ENCODE peak calls at places on chromosomes 16 and 17, in five cellular contexts. B is AG04450, D is fibroblast of lung, A is tibial artery, N is upper lobe of right lung. E is an unnamed sample.

GRCh38 chr17:59666235-59666634 is 41.0 kb downstream of the PTRH2 start:
- DNase-seq in D (peak; percentile 36), N (no peak), A (no peak), B (no peak), E (no peak)

GRCh38 chr17:76593338-76593737 is 7.7 kb upstream of the ST6GALNAC2 start:
- DNase-seq in B (no peak), A (no peak), N (no peak), D (no peak), E (no peak)

GRCh38 chr16:3508736-3509135 is 7.9 kb downstream of the CLUAP1 start:
- DNase-seq in N (no peak), D (no peak), B (no peak), A (peak; percentile 25), E (no peak)

GRCh38 chr17:58200024-58200633 is 7.6 kb downstream of the EPX start:
- DNase-seq in N (peak; percentile 78), A (no peak), D (peak; percentile 20), B (no peak), E (peak; percentile 44)

GRCh38 chr16:14505846-14506245 is 124.2 kb downstream of the PARN start:
- DNase-seq in B (no peak), A (no peak), D (peak; percentile 84), N (no peak), E (no peak)

GRCh38 chr17:63433746-63434591 is 12.1 kb downstream of the CYB561 start:
- DNase-seq in D (peak; percentile 95), A (peak; percentile 90), B (peak; percentile 82), N (no peak), E (no peak)

GRCh38 chr17:71085238-71086033 is 916.1 kb downstream of the KCNJ2 start:
- DNase-seq in N (no peak), B (no peak), A (no peak), D (no peak), E (no peak)

GRCh38 chr17:63984651-63985386 is 12.1 kb upstream of the SCN4A start:
- DNase-seq in N (no peak), D (peak; percentile 91), A (no peak), B (peak; percentile 81), E (peak; percentile 31)

GRCh38 chr16:4005281-4005680 is 111.0 kb downstream of the ADCY9 start:
- DNase-seq in D (no peak), B (no peak), N (no peak), A (no peak), E (no peak)

GRCh38 chr17:50691550-50692447 is 15.9 kb downstream of the ANKRD40 start:
- DNase-seq in B (no peak), N (peak; percentile 27), D (peak; percentile 50), A (no peak), E (no peak)

GRCh38 chr16:4936991-4937781 is at the start of gene PPL:
- DNase-seq in D (no peak), N (peak; percentile 96), B (no peak), A (peak; percentile 82), E (no peak)

GRCh38 chr17:7191571-7192270 is 12.6 kb upstream of the ASGR1 start:
- DNase-seq in B (no peak), N (no peak), A (no peak), D (peak; percentile 21), E (no peak)

GRCh38 chr17:39688475-39688835 is 598 bp upstream of the PGAP3 start:
- DNase-seq in D (no peak), A (no peak), N (no peak), B (no peak), E (no peak)

DNA sequence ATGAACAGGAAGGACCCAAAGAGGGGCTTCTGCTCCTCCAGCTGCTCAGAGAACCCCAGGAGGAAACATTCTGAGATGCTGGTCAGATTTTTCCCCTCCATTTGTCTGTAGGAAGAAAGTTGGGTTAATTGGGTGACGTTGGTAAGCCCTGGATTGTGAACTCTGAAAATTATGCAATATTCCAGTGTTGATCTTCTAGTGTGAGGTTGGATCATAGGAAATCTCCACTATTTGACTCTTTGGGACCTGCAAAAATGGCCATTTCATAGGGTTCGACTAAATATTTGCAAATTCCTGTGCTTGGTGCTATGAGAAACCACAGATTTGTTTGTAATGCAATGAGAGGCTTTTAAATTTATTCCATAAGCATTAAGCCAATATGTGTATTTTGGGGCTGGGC is at the start of gene OR1G1:
- DNase-seq in B (no peak), A (no peak), D (no peak), N (no peak), E (no peak)
- H3K9me3 ChIP-seq in B (no peaks in the 10 kb centered on the region), A (no peaks in the 10 kb centered on the region), D (no peaks in the 10 kb centered on the region), N (no peaks in the 10 kb centered on the region), E (peaks cover 4% of the 10 kb centered on the region)

GRCh38 chr16:86287641-86288201 is 222.6 kb upstream of the FOXF1 start:
- DNase-seq in N (no peak), A (no peak), B (no peak), D (no peak), E (no peak)

GRCh38 chr16:86288716-86289294 is 221.5 kb upstream of the FOXF1 start:
- DNase-seq in N (no peak), D (no peak), B (no peak), A (no peak), E (no peak)

GRCh38 chr16:86285938-86286921 is 224.1 kb upstream of the FOXF1 start:
- DNase-seq in D (peak; percentile 30), B (no peak), A (no peak), N (no peak), E (no peak)

GRCh38 chr16:86285421-86285820 is 224.9 kb upstream of the FOXF1 start:
- DNase-seq in A (no peak), D (no peak), B (no peak), N (no peak), E (no peak)

DNA sequence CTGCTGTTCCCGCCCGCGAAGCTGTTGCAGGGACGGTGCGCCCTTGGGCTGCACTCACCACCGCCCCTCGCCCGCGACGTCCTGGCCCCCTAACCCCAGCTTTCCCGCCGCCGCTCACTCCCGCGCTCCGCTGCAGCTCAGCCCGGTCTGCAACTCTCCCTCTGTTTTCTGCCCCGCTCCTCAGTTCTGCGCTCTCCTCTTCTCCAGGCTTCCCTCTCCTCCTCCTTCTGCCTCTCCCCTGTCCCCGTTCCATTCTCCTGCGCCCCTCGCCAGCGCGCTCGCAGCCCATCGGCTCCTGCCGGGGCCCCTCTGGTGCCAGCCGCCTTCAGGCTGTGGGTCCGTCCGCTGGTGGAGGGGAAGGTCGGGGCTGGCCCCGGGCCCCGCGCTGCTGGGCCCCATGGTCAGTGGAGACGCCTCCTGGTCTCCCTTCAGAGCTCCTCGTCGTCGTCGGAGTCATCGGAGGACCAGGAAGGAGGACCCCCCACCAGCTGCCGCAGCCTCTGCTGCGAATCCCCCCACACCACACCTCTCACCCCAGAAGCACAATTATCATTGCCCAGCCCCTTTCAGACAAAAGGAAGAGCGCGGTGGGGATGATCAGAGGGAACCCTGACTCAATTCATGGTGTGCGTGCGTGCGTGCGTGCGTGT is 223.2 kb upstream of the FOXF1 start:
- DNase-seq in A (no peak), D (no peak), N (no peak), B (no peak), E (no peak)
- H3K27me3 ChIP-seq in A (no peaks in the 10 kb centered on the region), D (peaks cover 27% of the 10 kb centered on the region), N (peaks cover 49% of the 10 kb centered on the region), B (peaks cover 7% of the 10 kb centered on the region), E (peaks cover 73% of the 10 kb centered on the region)

GRCh38 chr16:89561195-89562026 is 929 bp downstream of the RPL13 start:
- DNase-seq in N (no peak), B (no peak), A (no peak), D (no peak), E (no peak)
- TF ChIP-seq CTCF in N (no peak), B (no peak), A (no peak), D (no peak), E (no peak)

DNA sequence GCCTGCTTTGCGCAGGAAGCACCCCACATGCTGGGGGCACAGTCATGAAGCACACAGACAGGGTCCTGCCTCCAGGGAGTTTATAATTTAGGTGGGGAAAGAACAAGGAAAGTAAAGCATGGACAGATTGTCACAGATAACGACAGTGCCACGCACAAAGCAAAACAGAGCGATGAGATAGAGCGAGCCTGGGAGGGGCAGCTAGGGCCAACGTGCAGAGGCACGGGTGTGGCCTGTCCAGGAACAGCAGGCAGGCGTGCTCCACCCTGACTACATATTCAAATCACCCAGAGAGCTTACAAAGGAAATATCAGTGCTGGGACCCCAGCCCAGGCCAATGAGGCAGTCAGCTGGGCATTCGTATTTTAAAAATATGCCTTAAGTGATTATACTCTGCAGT is 16.8 kb downstream of the LGALS9 start:
- DNase-seq in B (no peak), D (no peak), A (no peak), N (no peak), E (no peak)
- H3K9me3 ChIP-seq in B (no peaks in the 10 kb centered on the region), D (no peaks in the 10 kb centered on the region), A (no peaks in the 10 kb centered on the region), N (no peaks in the 10 kb centered on the region), E (no peaks in the 10 kb centered on the region)

GRCh38 chr16:67752641-67753040 is 33.5 kb upstream of the GFOD2 start:
- DNase-seq in N (no peak), D (no peak), A (no peak), B (no peak), E (no peak)

GRCh38 chr16:67750466-67750865 is 31.4 kb upstream of the GFOD2 start:
- DNase-seq in B (no peak), D (no peak), N (no peak), A (no peak), E (no peak)

GRCh38 chr16:67748791-67749282 is 29.7 kb upstream of the GFOD2 start:
- DNase-seq in N (no peak), D (no peak), B (no peak), A (no peak), E (no peak)

GRCh38 chr16:67749436-67750078 is 30.4 kb upstream of the GFOD2 start:
- DNase-seq in A (no peak), B (no peak), N (no peak), D (no peak), E (no peak)
- H3K27me3 ChIP-seq in A (no peaks in the 10 kb centered on the region), B (no peaks in the 10 kb centered on the region), N (no peaks in the 10 kb centered on the region), D (no peaks in the 10 kb centered on the region), E (no peaks in the 10 kb centered on the region)